ENCODE peak calls at places on chromosome 3, in ten cellular contexts. V is cardiac fibroblast, X is foreskin fibroblast, H is spleen, R is psoas muscle, T is tibial nerve, M is hepatocyte, W is thoracic aorta, L is A549, C is fibroblast of the aortic adventitia. E is an unnamed sample.

GRCh38 chr3:122962149-122962548 is 65.4 kb downstream of the SEMA5B start:
- DNase-seq in V (no peak), X (no peak), H (peak), R (no peak), T (no peak), M (no peak), W (no peak), L (no peak), C (no peak), E (no peak)

GRCh38 chr3:8622873-8623725 is 21.5 kb downstream of the SSUH2 start:
- DNase-seq in V (peak), X (peak), H (no peak), R (peak), T (peak), M (peak), W (peak), L (peak), C (peak), E (peak)

GRCh38 chr3:24704496-24704895 is 209.8 kb upstream of the THRB start:
- DNase-seq in V (peak), X (no peak), H (no peak), R (no peak), T (no peak), M (no peak), W (no peak), L (no peak), C (peak), E (no peak)

GRCh38 chr3:47870702-47871255 is 67.8 kb downstream of the DHX30 start:
- DNase-seq in V (no peak), X (no peak), H (no peak), R (no peak), T (no peak), M (no peak), W (no peak), L (no peak), C (no peak), E (no peak)

GRCh38 chr3:81676706-81677456 is 84.6 kb downstream of the GBE1 start:
- DNase-seq in V (no peak), X (no peak), H (no peak), R (no peak), T (no peak), M (no peak), W (no peak), L (no peak), C (no peak), E (no peak)

GRCh38 chr3:12963184-12963868 is 109.9 kb downstream of the IQSEC1 start:
- DNase-seq in V (no peak), X (no peak), H (no peak), R (no peak), T (no peak), M (no peak), W (no peak), L (no peak), C (no peak), E (no peak)

GRCh38 chr3:20054549-20054987 is 14.3 kb downstream of the KAT2B start:
- DNase-seq in V (peak), X (peak), H (peak), R (peak), T (peak), M (peak), W (peak), L (peak), C (peak), E (no peak)

GRCh38 chr3:197600796-197601565 is 45.2 kb upstream of the BDH1 start:
- DNase-seq in V (no peak), X (no peak), H (no peak), R (no peak), T (peak), M (no peak), W (no peak), L (no peak), C (no peak), E (no peak)

GRCh38 chr3:2543247-2543646 is 444.6 kb downstream of the CNTN4 start:
- DNase-seq in V (no peak), X (no peak), H (no peak), R (no peak), T (no peak), M (no peak), W (no peak), L (no peak), C (no peak), E (no peak)

GRCh38 chr3:105647047-105647446 is 221.8 kb downstream of the CBLB start:
- DNase-seq in V (peak), X (peak), H (no peak), R (no peak), T (no peak), M (peak), W (no peak), L (no peak), C (peak), E (no peak)

GRCh38 chr3:146469206-146470017 is at the start of gene PLSCR2:
- DNase-seq in V (peak), X (no peak), H (peak), R (peak), T (peak), M (peak), W (peak), L (peak), C (no peak), E (no peak)

GRCh38 chr3:47794585-47794984 is 8.4 kb upstream of the DHX30 start:
- DNase-seq in V (no peak), X (no peak), H (no peak), R (no peak), T (no peak), M (no peak), W (no peak), L (no peak), C (no peak), E (no peak)

GRCh38 chr3:108091498-108092259 is 848 bp upstream of the CD47 start:
- DNase-seq in V (no peak), X (no peak), H (no peak), R (no peak), T (no peak), M (peak), W (no peak), L (peak), C (no peak), E (no peak)

GRCh38 chr3:111227216-111227615 is 155.6 kb downstream of the NECTIN3 start:
- DNase-seq in V (peak), X (peak), H (no peak), R (no peak), T (no peak), M (no peak), W (no peak), L (no peak), C (peak), E (no peak)

GRCh38 chr3:94525039-94525438 is 462.2 kb downstream of the NSUN3 start:
- DNase-seq in V (peak), X (no peak), H (no peak), R (no peak), T (peak), M (peak), W (no peak), L (no peak), C (peak), E (no peak)
- TF ChIP-seq CTCF in V (peak), X (no peak), H (no peak), R (no peak), T (peak), M (peak), W (no peak), L (no peak), C (peak), E (peak)

GRCh38 chr3:61810953-61811497 is 249.7 kb downstream of the PTPRG start:
- DNase-seq in V (no peak), X (no peak), H (no peak), R (no peak), T (no peak), M (no peak), W (no peak), L (no peak), C (no peak), E (no peak)
- TF ChIP-seq CTCF in V (no peak), X (no peak), H (no peak), R (no peak), T (no peak), M (no peak), W (no peak), L (no peak), C (no peak), E (no peak)

GRCh38 chr3:51966016-51966415 is 1.2 kb downstream of the PCBP4 start:
- DNase-seq in V (no peak), X (no peak), H (no peak), R (no peak), T (no peak), M (no peak), W (no peak), L (no peak), C (no peak), E (no peak)
- TF ChIP-seq CTCF in V (no peak), X (no peak), H (no peak), R (no peak), T (no peak), M (no peak), W (no peak), L (no peak), C (no peak), E (no peak)

GRCh38 chr3:160643994-160644393 is 33.0 kb upstream of the ARL14 start:
- DNase-seq in V (no peak), X (no peak), H (no peak), R (no peak), T (no peak), M (peak), W (no peak), L (no peak), C (no peak), E (no peak)
- TF ChIP-seq CTCF in V (no peak), X (peak), H (no peak), R (no peak), T (no peak), M (peak), W (no peak), L (no peak), C (no peak), E (peak)

GRCh38 chr3:51718547-51719412 is 11.9 kb downstream of the GRM2 start:
- DNase-seq in V (peak), X (peak), H (no peak), R (peak), T (peak), M (peak), W (no peak), L (peak), C (peak), E (peak)

GRCh38 chr3:51721062-51721745 is 14.3 kb downstream of the GRM2 start:
- DNase-seq in V (no peak), X (no peak), H (no peak), R (no peak), T (no peak), M (no peak), W (no peak), L (no peak), C (no peak), E (no peak)

GRCh38 chr3:51720292-51721061 is 13.6 kb downstream of the GRM2 start:
- DNase-seq in V (no peak), X (no peak), H (no peak), R (no peak), T (no peak), M (no peak), W (no peak), L (no peak), C (no peak), E (no peak)

GRCh38 chr3:51717947-51718346 is 11.1 kb downstream of the GRM2 start:
- DNase-seq in V (no peak), X (no peak), H (no peak), R (no peak), T (no peak), M (peak), W (no peak), L (no peak), C (no peak), E (no peak)

GRCh38 chr3:51719413-51720025 is 12.7 kb downstream of the GRM2 start:
- DNase-seq in V (no peak), X (no peak), H (no peak), R (no peak), T (no peak), M (no peak), W (no peak), L (no peak), C (no peak), E (no peak)
- TF ChIP-seq CTCF in V (no peak), X (no peak), H (no peak), R (peak), T (no peak), M (no peak), W (no peak), L (no peak), C (no peak), E (no peak)

DNA sequence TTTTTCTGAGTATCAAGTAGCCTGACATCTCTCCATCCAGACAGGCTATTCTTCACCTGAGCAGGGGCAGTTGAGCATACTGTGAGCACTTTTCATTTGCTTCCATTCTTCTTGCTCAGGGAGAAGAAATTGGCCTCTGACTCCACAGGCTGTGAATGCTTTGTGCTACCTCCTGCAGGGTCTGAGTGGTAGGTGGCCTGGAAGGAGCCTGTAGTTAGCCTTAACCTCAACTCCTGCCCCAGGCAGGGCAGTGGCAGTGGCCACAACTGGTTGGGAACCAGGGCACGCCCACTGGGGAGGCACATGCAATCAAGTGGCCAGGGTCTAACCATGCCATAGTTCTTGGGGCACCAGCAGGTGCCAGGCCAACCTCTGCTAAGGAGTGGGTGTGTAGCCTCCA is 7.6 kb downstream of the C3orf62 start:
- DNase-seq in V (no peak), X (no peak), H (no peak), R (no peak), T (no peak), M (no peak), W (no peak), L (no peak), C (no peak), E (no peak)
- TF ChIP-seq CTCF in V (no peak), X (no peak), H (no peak), R (no peak), T (no peak), M (no peak), W (no peak), L (no peak), C (no peak), E (no peak)

GRCh38 chr3:50445919-50446318 is 57.5 kb downstream of the CACNA2D2 start:
- DNase-seq in V (no peak), X (no peak), H (no peak), R (no peak), T (no peak), M (peak), W (no peak), L (no peak), C (no peak), E (peak)
- TF ChIP-seq CTCF in V (no peak), X (no peak), H (no peak), R (no peak), T (no peak), M (no peak), W (no peak), L (no peak), C (no peak), E (no peak)